ENCODE peak calls at places on chromosomes 12 and 14, in four cellular contexts. M is CD8-positive, alpha-beta T cell; V is ovary; B is endothelial cell. E is an unnamed sample.

GRCh38 chr12:1919284-1919683 is 832 bp upstream of the CACNA2D4 start:
- DNase-seq in M (no peak), V (no peak), B (no peak), E (no peak)

GRCh38 chr12:65194949-65195348 is 25.6 kb downstream of the LEMD3 start:
- DNase-seq in M (no peak), V (no peak), B (no peak), E (no peak)

GRCh38 chr12:3973939-3974644 is 100.9 kb upstream of the PARP11 start:
- DNase-seq in M (no peak), V (no peak), B (no peak), E (peak)

GRCh38 chr12:30795660-30796507 is 41.1 kb upstream of the CAPRIN2 start:
- DNase-seq in M (peak), V (peak), B (peak), E (peak)

GRCh38 chr14:104979758-104980591 is 1.8 kb upstream of the AHNAK2 start:
- DNase-seq in M (no peak), V (peak), B (no peak), E (peak)

GRCh38 chr14:31263485-31264133 is 56.0 kb upstream of the HECTD1 start:
- DNase-seq in M (no peak), V (peak), B (no peak), E (no peak)

GRCh38 chr12:11577658-11578260 is 71.7 kb upstream of the ETV6 start:
- DNase-seq in M (no peak), V (no peak), B (no peak), E (no peak)

GRCh38 chr12:4288296-4289019 is 14.9 kb downstream of the CCND2 start:
- DNase-seq in M (no peak), V (no peak), B (no peak), E (no peak)

GRCh38 chr14:104424406-104425072 is 155.0 kb upstream of the C14orf180 start:
- DNase-seq in M (no peak), V (peak), B (no peak), E (no peak)